ENCODE peak calls at places on chromosome 12, in nine cellular contexts. One of them, this sample, is unnamed.

GRCh38 chr12:59444932-59445331 is 150.9 kb upstream of the SLC16A7 start:
- DNase-seq in AG10803: peak
- DNase-seq in SK-N-SH: no peak
- DNase-seq in BE2C: peak
- DNase-seq in fibroblast of mammary gland: peak
- DNase-seq in kidney epithelial cell: no peak
- DNase-seq in PC-3: peak
- DNase-seq in foreskin fibroblast: peak
- DNase-seq in dorsolateral prefrontal cortex: no peak
- DNase-seq in this sample: peak

GRCh38 chr12:11719678-11720099 is 70.2 kb downstream of the ETV6 start:
- DNase-seq in foreskin fibroblast: peak
- DNase-seq in kidney epithelial cell: peak
- DNase-seq in fibroblast of mammary gland: peak
- DNase-seq in PC-3: peak
- DNase-seq in dorsolateral prefrontal cortex: no peak
- DNase-seq in BE2C: peak
- DNase-seq in AG10803: peak
- DNase-seq in SK-N-SH: peak
- DNase-seq in this sample: peak

GRCh38 chr12:52063986-52064649 is 5.7 kb upstream of the ATG101 start:
- DNase-seq in fibroblast of mammary gland: peak
- DNase-seq in foreskin fibroblast: peak
- DNase-seq in SK-N-SH: no peak
- DNase-seq in AG10803: peak
- DNase-seq in kidney epithelial cell: no peak
- DNase-seq in PC-3: peak
- DNase-seq in dorsolateral prefrontal cortex: no peak
- DNase-seq in BE2C: no peak
- DNase-seq in this sample: peak

GRCh38 chr12:101939856-101940265 is 62.5 kb downstream of the DRAM1 start:
- DNase-seq in AG10803: peak
- DNase-seq in fibroblast of mammary gland: peak
- DNase-seq in foreskin fibroblast: peak
- DNase-seq in PC-3: peak
- DNase-seq in kidney epithelial cell: no peak
- DNase-seq in BE2C: peak
- DNase-seq in SK-N-SH: peak
- DNase-seq in dorsolateral prefrontal cortex: no peak
- DNase-seq in this sample: peak

GRCh38 chr12:42756841-42757661 is 167.5 kb upstream of the PRICKLE1 start:
- DNase-seq in PC-3: peak
- DNase-seq in BE2C: no peak
- DNase-seq in kidney epithelial cell: peak
- DNase-seq in fibroblast of mammary gland: peak
- DNase-seq in dorsolateral prefrontal cortex: no peak
- DNase-seq in SK-N-SH: no peak
- DNase-seq in AG10803: peak
- DNase-seq in foreskin fibroblast: peak
- DNase-seq in this sample: peak

GRCh38 chr12:7012024-7012607 is 6.2 kb downstream of the LPCAT3 start:
- DNase-seq in fibroblast of mammary gland: no peak
- DNase-seq in AG10803: no peak
- DNase-seq in kidney epithelial cell: no peak
- DNase-seq in BE2C: no peak
- DNase-seq in PC-3: no peak
- DNase-seq in foreskin fibroblast: no peak
- DNase-seq in SK-N-SH: no peak
- DNase-seq in dorsolateral prefrontal cortex: no peak
- DNase-seq in this sample: no peak

GRCh38 chr12:6450869-6451347 is 934 bp upstream of the TAPBPL start:
- DNase-seq in SK-N-SH: no peak
- DNase-seq in dorsolateral prefrontal cortex: peak
- DNase-seq in foreskin fibroblast: peak
- DNase-seq in fibroblast of mammary gland: no peak
- DNase-seq in kidney epithelial cell: no peak
- DNase-seq in BE2C: no peak
- DNase-seq in PC-3: no peak
- DNase-seq in AG10803: no peak
- DNase-seq in this sample: no peak

GRCh38 chr12:28189774-28190320 is 409 bp upstream of the CCDC91 start:
- DNase-seq in BE2C: no peak
- DNase-seq in PC-3: no peak
- DNase-seq in foreskin fibroblast: no peak
- DNase-seq in dorsolateral prefrontal cortex: no peak
- DNase-seq in AG10803: no peak
- DNase-seq in SK-N-SH: no peak
- DNase-seq in kidney epithelial cell: no peak
- DNase-seq in fibroblast of mammary gland: no peak
- DNase-seq in this sample: no peak

GRCh38 chr12:95837240-95838038 is 21.3 kb upstream of the SNRPF start:
- DNase-seq in AG10803: no peak
- DNase-seq in dorsolateral prefrontal cortex: no peak
- DNase-seq in PC-3: no peak
- DNase-seq in foreskin fibroblast: peak
- DNase-seq in BE2C: no peak
- DNase-seq in kidney epithelial cell: no peak
- DNase-seq in SK-N-SH: no peak
- DNase-seq in fibroblast of mammary gland: peak
- DNase-seq in this sample: no peak

GRCh38 chr12:4567073-4567881 is 5.3 kb downstream of the DYRK4 start:
- DNase-seq in AG10803: no peak
- DNase-seq in kidney epithelial cell: no peak
- DNase-seq in BE2C: no peak
- DNase-seq in fibroblast of mammary gland: no peak
- DNase-seq in SK-N-SH: no peak
- DNase-seq in PC-3: no peak
- DNase-seq in foreskin fibroblast: no peak
- DNase-seq in dorsolateral prefrontal cortex: no peak
- DNase-seq in this sample: no peak

GRCh38 chr12:112677050-112677765 is 114.3 kb upstream of the RPH3A start:
- DNase-seq in fibroblast of mammary gland: no peak
- DNase-seq in BE2C: no peak
- DNase-seq in kidney epithelial cell: no peak
- DNase-seq in SK-N-SH: no peak
- DNase-seq in foreskin fibroblast: no peak
- DNase-seq in dorsolateral prefrontal cortex: no peak
- DNase-seq in PC-3: no peak
- DNase-seq in AG10803: no peak
- DNase-seq in this sample: no peak

GRCh38 chr12:117583092-117583491 is 221.7 kb upstream of the NOS1 start:
- DNase-seq in fibroblast of mammary gland: no peak
- DNase-seq in PC-3: no peak
- DNase-seq in SK-N-SH: no peak
- DNase-seq in dorsolateral prefrontal cortex: no peak
- DNase-seq in kidney epithelial cell: no peak
- DNase-seq in BE2C: no peak
- DNase-seq in AG10803: no peak
- DNase-seq in foreskin fibroblast: no peak
- DNase-seq in this sample: no peak

GRCh38 chr12:85277900-85278597 is 2.0 kb upstream of the ALX1 start:
- DNase-seq in foreskin fibroblast: no peak
- DNase-seq in SK-N-SH: no peak
- DNase-seq in fibroblast of mammary gland: no peak
- DNase-seq in PC-3: no peak
- DNase-seq in BE2C: no peak
- DNase-seq in dorsolateral prefrontal cortex: no peak
- DNase-seq in kidney epithelial cell: no peak
- DNase-seq in AG10803: no peak
- DNase-seq in this sample: no peak

DNA sequence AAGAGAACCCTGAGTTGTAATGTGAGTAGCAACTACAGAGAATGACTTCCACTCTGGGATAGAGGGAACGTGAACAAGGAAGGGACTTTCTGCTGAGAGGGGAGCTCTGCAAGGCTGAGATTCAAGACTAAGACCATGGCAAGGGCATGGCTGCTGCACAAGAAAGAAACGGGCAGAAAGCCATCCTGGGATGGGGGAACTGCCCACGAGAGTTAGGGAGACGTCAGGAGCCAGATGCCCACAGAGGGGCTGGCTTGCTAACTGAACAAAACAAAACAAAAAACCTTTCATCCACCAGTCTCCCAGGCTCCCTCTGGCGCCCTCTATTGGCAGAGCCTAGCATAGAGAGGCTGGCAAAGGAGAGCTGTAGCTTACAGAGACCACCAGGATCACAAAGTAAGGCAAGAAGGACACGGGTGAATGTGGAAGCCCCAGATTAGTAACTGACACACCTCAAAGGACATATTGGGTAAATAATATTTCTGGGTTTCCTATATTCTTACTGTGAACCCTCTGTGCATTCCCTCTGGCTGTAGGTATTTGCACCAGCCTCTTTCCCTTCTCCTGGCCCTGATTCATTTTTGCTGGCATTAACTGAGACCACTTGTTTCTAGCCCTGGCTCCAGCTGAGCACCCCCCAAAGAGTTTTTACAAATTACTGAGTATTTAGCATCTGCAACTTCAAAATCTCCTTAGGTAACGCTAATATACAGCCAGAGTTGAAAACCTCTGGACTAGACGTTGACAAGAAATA is 338.3 kb downstream of the EMP1 start:
- DNase-seq in dorsolateral prefrontal cortex: peak
- DNase-seq in foreskin fibroblast: peak
- DNase-seq in BE2C: peak
- DNase-seq in SK-N-SH: peak
- DNase-seq in PC-3: peak
- DNase-seq in AG10803: peak
- DNase-seq in fibroblast of mammary gland: peak
- DNase-seq in kidney epithelial cell: no peak
- DNase-seq in this sample: peak
- H3K4me3 ChIP-seq in dorsolateral prefrontal cortex: peak
- H3K4me3 ChIP-seq in foreskin fibroblast: peak
- H3K4me3 ChIP-seq in BE2C: peak
- H3K4me3 ChIP-seq in SK-N-SH: no peak
- H3K4me3 ChIP-seq in PC-3: peak
- H3K4me3 ChIP-seq in AG10803: peak
- H3K4me3 ChIP-seq in fibroblast of mammary gland: no peak
- H3K4me3 ChIP-seq in kidney epithelial cell: no peak
- H3K4me3 ChIP-seq in this sample: no peak

DNA sequence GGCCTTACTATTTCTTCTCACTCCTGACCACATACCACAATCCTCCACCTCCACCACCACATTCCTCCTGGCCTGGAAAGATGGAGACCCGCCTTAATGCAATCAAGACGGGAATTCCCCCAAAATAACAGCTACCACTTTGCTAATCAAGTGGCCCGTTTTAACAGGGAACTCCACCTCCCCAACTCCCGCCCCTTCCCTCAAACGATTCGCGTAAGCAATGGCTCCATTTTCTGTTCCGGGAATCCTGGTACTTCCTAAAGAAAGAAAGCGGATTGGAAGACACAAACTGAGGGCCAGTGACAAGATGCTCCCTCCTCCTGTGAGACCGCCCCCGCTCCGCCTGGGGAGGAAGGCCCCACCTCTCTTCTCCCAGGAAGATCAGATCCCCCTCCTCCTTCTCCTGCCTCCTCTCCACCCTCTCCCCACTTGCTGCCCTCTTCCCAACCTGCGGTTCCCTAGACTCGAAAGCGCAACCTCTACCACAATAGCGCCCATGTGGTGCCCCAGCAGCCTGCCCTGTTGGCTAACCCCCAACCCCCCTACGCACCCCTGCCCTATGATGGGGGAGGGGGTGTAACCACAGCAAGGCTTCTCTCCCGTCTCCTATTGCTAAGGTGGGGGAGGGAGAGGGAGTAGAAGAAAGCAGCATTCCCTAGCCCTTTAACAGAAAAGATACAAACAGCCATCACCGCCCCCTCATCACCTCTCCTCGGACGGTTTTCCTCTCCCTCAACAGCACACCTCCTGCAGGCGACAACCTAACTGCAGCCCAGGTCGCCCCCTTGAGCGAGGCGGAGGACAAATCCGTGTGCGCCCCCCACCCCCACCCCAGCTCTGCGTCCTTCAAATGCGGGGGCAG is 777 bp downstream of the ARF3 start:
- DNase-seq in PC-3: peak
- DNase-seq in fibroblast of mammary gland: peak
- DNase-seq in AG10803: peak
- DNase-seq in kidney epithelial cell: peak
- DNase-seq in SK-N-SH: peak
- DNase-seq in BE2C: peak
- DNase-seq in dorsolateral prefrontal cortex: no peak
- DNase-seq in foreskin fibroblast: peak
- DNase-seq in this sample: peak
- TF ChIP-seq CTCF in PC-3: no peak
- TF ChIP-seq CTCF in fibroblast of mammary gland: no peak
- TF ChIP-seq CTCF in AG10803: no peak
- TF ChIP-seq CTCF in kidney epithelial cell: peak
- TF ChIP-seq CTCF in SK-N-SH: peak
- TF ChIP-seq CTCF in BE2C: peak
- TF ChIP-seq CTCF in dorsolateral prefrontal cortex: no peak
- TF ChIP-seq CTCF in foreskin fibroblast: no peak
- TF ChIP-seq CTCF in this sample: no peak

DNA sequence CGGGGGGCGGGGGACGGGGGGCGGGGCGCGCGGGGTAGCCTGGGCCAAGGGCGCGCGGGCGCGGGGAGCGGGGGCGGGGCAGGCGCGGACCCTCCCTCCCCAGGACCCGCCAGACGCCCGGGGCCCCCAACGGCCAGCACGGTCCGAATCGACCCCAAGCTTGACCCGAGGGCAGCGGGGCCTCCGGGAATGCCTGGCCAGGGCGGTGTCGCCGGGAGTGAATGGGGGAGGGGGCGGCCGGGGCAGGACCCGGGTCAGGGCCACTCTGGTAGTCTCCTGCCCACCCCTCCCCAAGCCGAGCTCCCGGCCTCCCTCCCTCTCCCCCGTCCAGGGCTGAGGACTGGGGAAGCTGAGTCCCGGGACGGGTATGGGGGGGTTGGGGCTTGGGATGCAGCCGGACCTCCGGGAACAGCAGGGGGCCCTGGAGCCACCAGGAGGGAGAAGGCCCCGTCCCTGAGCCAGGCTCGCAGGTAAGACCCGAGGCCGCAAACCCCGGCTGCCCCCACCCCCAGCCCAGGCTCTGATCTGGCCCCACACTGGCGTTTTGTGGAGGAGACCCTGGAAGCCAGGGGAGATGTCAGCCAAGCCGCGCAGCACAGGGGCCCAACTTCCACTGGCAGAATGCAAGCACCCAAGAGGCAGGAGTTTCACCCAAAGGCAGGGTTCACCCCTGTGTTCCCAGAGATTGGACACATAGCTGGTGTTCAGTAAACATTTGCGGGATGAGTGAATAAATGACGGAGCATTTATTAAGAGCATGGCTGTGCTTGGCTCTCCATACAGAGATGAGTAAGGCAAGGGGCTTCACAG is 555 bp upstream of the GALNT9 start:
- DNase-seq in SK-N-SH: no peak
- DNase-seq in foreskin fibroblast: no peak
- DNase-seq in fibroblast of mammary gland: no peak
- DNase-seq in BE2C: no peak
- DNase-seq in dorsolateral prefrontal cortex: no peak
- DNase-seq in kidney epithelial cell: no peak
- DNase-seq in AG10803: no peak
- DNase-seq in PC-3: no peak
- DNase-seq in this sample: no peak
- H3K4me3 ChIP-seq in SK-N-SH: no peak
- H3K4me3 ChIP-seq in foreskin fibroblast: no peak
- H3K4me3 ChIP-seq in fibroblast of mammary gland: no peak
- H3K4me3 ChIP-seq in BE2C: no peak
- H3K4me3 ChIP-seq in dorsolateral prefrontal cortex: peak
- H3K4me3 ChIP-seq in kidney epithelial cell: no peak
- H3K4me3 ChIP-seq in AG10803: no peak
- H3K4me3 ChIP-seq in PC-3: no peak
- H3K4me3 ChIP-seq in this sample: no peak

DNA sequence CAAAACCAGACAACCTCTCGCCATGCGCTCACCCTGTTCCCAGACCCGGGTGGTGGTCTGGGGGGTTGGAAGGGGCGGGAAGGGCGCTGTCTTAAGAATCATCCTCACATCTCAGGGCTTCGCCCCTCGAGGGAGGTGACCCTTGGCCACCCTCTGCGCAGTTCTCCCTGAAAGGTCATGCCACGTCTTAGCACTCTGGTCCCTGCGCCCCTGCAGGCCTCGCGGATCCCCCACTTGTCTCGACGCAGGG is 40.6 kb upstream of the CAPRIN2 start:
- DNase-seq in PC-3: no peak
- DNase-seq in kidney epithelial cell: no peak
- DNase-seq in AG10803: no peak
- DNase-seq in fibroblast of mammary gland: no peak
- DNase-seq in foreskin fibroblast: no peak
- DNase-seq in dorsolateral prefrontal cortex: no peak
- DNase-seq in SK-N-SH: peak
- DNase-seq in BE2C: no peak
- DNase-seq in this sample: no peak
- TF ChIP-seq CTCF in PC-3: no peak
- TF ChIP-seq CTCF in kidney epithelial cell: no peak
- TF ChIP-seq CTCF in AG10803: no peak
- TF ChIP-seq CTCF in fibroblast of mammary gland: no peak
- TF ChIP-seq CTCF in foreskin fibroblast: no peak
- TF ChIP-seq CTCF in dorsolateral prefrontal cortex: no peak
- TF ChIP-seq CTCF in SK-N-SH: no peak
- TF ChIP-seq CTCF in BE2C: no peak
- TF ChIP-seq CTCF in this sample: no peak

This sample was measured in epithelial cell of esophagus.